ENCODE peak calls at places on chromosomes 6 and 20, in ten cellular contexts. U is non-pigmented ciliary epithelial cell, K is lower lobe of right lung, T is MM.1S, P is OCI-LY7, Z is glutamatergic neuron, V is endothelial cell, D is T-helper 22 cell, S is brain microvascular endothelial cell, J is NCI-H510A treated with DMSO at 0.1 percent for 48 hours. A is an unnamed sample.

GRCh38 chr6:135826225-135826804 is 25.2 kb upstream of the PDE7B start:
- DNase-seq in U (no peak), K (no peak), T (no peak), P (no peak), Z (no peak), V (no peak), D (no peak), S (no peak), J (no peak), A (no peak)

GRCh38 chr20:50379049-50379990 is 130.9 kb upstream of the PTPN1 start:
- DNase-seq in U (no peak), K (peak; percentile 92), T (no peak), P (no peak), Z (no peak), V (no peak), D (no peak), S (peak; percentile 70), J (no peak), A (no peak)

GRCh38 chr6:152129606-152130249 is 322.2 kb downstream of the ESR1 start:
- DNase-seq in U (no peak), K (no peak), T (no peak), P (no peak), Z (no peak), V (peak; percentile 19), D (no peak), S (no peak), J (peak; percentile 50), A (no peak)

GRCh38 chr6:162999575-163000285 is 272.0 kb downstream of the PACRG start:
- DNase-seq in U (peak; percentile 36), K (no peak), T (no peak), P (no peak), Z (no peak), V (no peak), D (no peak), S (no peak), J (no peak), A (no peak)

GRCh38 chr20:44092551-44093248 is 94.3 kb downstream of the JPH2 start:
- DNase-seq in U (no peak), K (no peak), T (peak; percentile 76), P (peak; percentile 58), Z (no peak), V (peak; percentile 46), D (no peak), S (peak; percentile 44), J (peak; percentile 64), A (no peak)

GRCh38 chr6:118677193-118677592 is 25.8 kb upstream of the CEP85L start:
- DNase-seq in U (no peak), K (no peak), T (no peak), P (no peak), Z (no peak), V (no peak), D (no peak), S (no peak), J (no peak), A (no peak)

GRCh38 chr6:125519367-125519766 is 217.6 kb upstream of the HDDC2 start:
- DNase-seq in U (no peak), K (no peak), T (no peak), P (no peak), Z (no peak), V (no peak), D (no peak), S (no peak), J (no peak), A (no peak)

GRCh38 chr6:56346958-56347357 is 99.6 kb upstream of the COL21A1 start:
- DNase-seq in U (no peak), K (no peak), T (no peak), P (no peak), Z (no peak), V (no peak), D (no peak), S (peak; percentile 27), J (no peak), A (no peak)

GRCh38 chr6:1322206-1322605 is 10.3 kb downstream of the FOXQ1 start:
- DNase-seq in U (no peak), K (no peak), T (no peak), P (no peak), Z (no peak), V (no peak), D (no peak), S (no peak), J (no peak), A (no peak)

GRCh38 chr6:116764961-116765841 is at the start of gene FAM162B:
- DNase-seq in U (no peak), K (peak; percentile 45), T (no peak), P (no peak), Z (peak; percentile 67), V (peak; percentile 59), D (no peak), S (peak; percentile 14), J (no peak), A (no peak)

GRCh38 chr6:109449064-109449788 is 6.3 kb downstream of the MICAL1 start:
- DNase-seq in U (no peak), K (no peak), T (no peak), P (no peak), Z (no peak), V (no peak), D (no peak), S (no peak), J (no peak), A (no peak)

GRCh38 chr20:11881453-11881852 is 36.2 kb upstream of the BTBD3 start:
- DNase-seq in U (no peak), K (no peak), T (no peak), P (no peak), Z (no peak), V (no peak), D (no peak), S (no peak), J (no peak), A (no peak)

GRCh38 chr6:148700713-148701392 is 46.0 kb upstream of the UST start:
- DNase-seq in U (no peak), K (no peak), T (peak; percentile 53), P (no peak), Z (no peak), V (no peak), D (no peak), S (peak; percentile 31), J (peak; percentile 2), A (peak; percentile 55)

GRCh38 chr6:131831392-131831791 is 23.6 kb downstream of the ENPP1 start:
- DNase-seq in U (no peak), K (no peak), T (no peak), P (no peak), Z (no peak), V (no peak), D (no peak), S (peak; percentile 44), J (no peak), A (no peak)

GRCh38 chr6:144482142-144482541 is 197.0 kb downstream of the UTRN start:
- DNase-seq in U (peak; percentile 28), K (peak; percentile 73), T (peak; percentile 58), P (peak; percentile 75), Z (peak; percentile 77), V (peak; percentile 69), D (peak; percentile 36), S (peak; percentile 78), J (no peak), A (peak; percentile 65)

GRCh38 chr6:40845588-40845987 is 193.4 kb downstream of the UNC5CL start:
- DNase-seq in U (peak; percentile 19), K (no peak), T (peak; percentile 36), P (peak; percentile 36), Z (peak; percentile 66), V (peak; percentile 67), D (no peak), S (peak; percentile 53), J (peak; percentile 68), A (no peak)